ENCODE peak calls at places on chromosomes 6 and 20, in four cellular contexts. T, X, K and O are unnamed samples.

GRCh38 chr6:1624848-1625341 is 15.2 kb downstream of the FOXC1 start:
- DNase-seq in T (peak; percentile 66), X (peak; percentile 82), K (no peak), O (no peak)

GRCh38 chr20:18639501-18639979 is 51.7 kb downstream of the DTD1 start:
- DNase-seq in T (no peak), X (no peak), K (no peak), O (no peak)

GRCh38 chr6:56734334-56734733 is 91.6 kb upstream of the DST start:
- DNase-seq in T (no peak), X (no peak), K (no peak), O (no peak)

GRCh38 chr6:137830562-137830961 is 36.5 kb upstream of the TNFAIP3 start:
- DNase-seq in T (no peak), X (no peak), K (no peak), O (no peak)

GRCh38 chr6:10901751-10902150 is 14.9 kb downstream of the SYCP2L start:
- DNase-seq in T (no peak), X (no peak), K (no peak), O (no peak)

GRCh38 chr20:25053207-25054132 is 4.5 kb downstream of the ACSS1 start:
- DNase-seq in T (no peak), X (no peak), K (no peak), O (no peak)

GRCh38 chr6:106256201-106256968 is 69.2 kb downstream of the ATG5 start:
- DNase-seq in T (peak; percentile 30), X (no peak), K (no peak), O (no peak)

GRCh38 chr6:165585060-165585459 is 78.0 kb downstream of the PDE10A start:
- DNase-seq in T (peak; percentile 46), X (no peak), K (no peak), O (no peak)

GRCh38 chr6:160222491-160222890 is 36.1 kb downstream of the SLC22A2 start:
- DNase-seq in T (no peak), X (no peak), K (no peak), O (no peak)

GRCh38 chr20:6783752-6784725 is 16.6 kb downstream of the BMP2 start:
- DNase-seq in T (peak; percentile 56), X (no peak), K (no peak), O (no peak)

GRCh38 chr20:21361266-21361665 is 36.1 kb downstream of the NKX2-4 start:
- DNase-seq in T (peak; percentile 15), X (no peak), K (no peak), O (no peak)

GRCh38 chr6:56685994-56686393 is 43.3 kb upstream of the DST start:
- DNase-seq in T (no peak), X (no peak), K (no peak), O (no peak)

GRCh38 chr20:5353624-5354496 is 37.1 kb upstream of the PROKR2 start:
- DNase-seq in T (peak; percentile 53), X (peak; percentile 45), K (no peak), O (no peak)